ENCODE peak calls at places on chromosomes 13 and 19, in seven cellular contexts. O is stimulated activated CD4-positive, alpha-beta T cell treated with anti-CD3 and anti-CD28 coated beads, Interleukin-4, amount 100 ng/mL, for 1 hour; L is fibroblast of pulmonary artery; I is cardiac muscle cell; T is lower lobe of right lung; Y is smooth muscle cell of the brain vasculature; J is NCI-H2171 treated with DMSO at 0.1 percent for 48 hours. D is an unnamed sample.

GRCh38 chr13:60931858-60932546 is 483.6 kb downstream of the PCDH20 start:
- DNase-seq in O (no peak), L (no peak), I (no peak), T (no peak), Y (no peak), J (no peak), D (peak)

GRCh38 chr19:7847664-7848063 is 17.6 kb downstream of the EVI5L start:
- DNase-seq in O (no peak), L (no peak), I (no peak), T (no peak), Y (no peak), J (no peak), D (no peak)

GRCh38 chr13:34847751-34848150 is 94.3 kb upstream of the NBEA start:
- DNase-seq in O (no peak), L (no peak), I (peak), T (no peak), Y (no peak), J (peak), D (no peak)

GRCh38 chr19:54333586-54334298 is 5.2 kb downstream of the LILRA4 start:
- DNase-seq in O (no peak), L (no peak), I (no peak), T (no peak), Y (no peak), J (no peak), D (no peak)

GRCh38 chr19:55352040-55352439 is 2.5 kb downstream of the COX6B2 start:
- DNase-seq in O (no peak), L (no peak), I (no peak), T (no peak), Y (no peak), J (no peak), D (no peak)

GRCh38 chr19:38061294-38061693 is 154.3 kb downstream of the SIPA1L3 start:
- DNase-seq in O (no peak), L (peak), I (no peak), T (no peak), Y (no peak), J (peak), D (no peak)

GRCh38 chr19:6393982-6394412 is 1.0 kb upstream of the GTF2F1 start:
- DNase-seq in O (peak), L (no peak), I (no peak), T (no peak), Y (no peak), J (no peak), D (no peak)

GRCh38 chr19:48444933-48445194 is 919 bp upstream of the GRWD1 start:
- DNase-seq in O (no peak), L (no peak), I (no peak), T (no peak), Y (no peak), J (peak), D (no peak)

GRCh38 chr19:20078696-20079095 is 896 bp downstream of the ZNF90 start:
- DNase-seq in O (peak), L (peak), I (peak), T (peak), Y (no peak), J (no peak), D (no peak)

GRCh38 chr19:30088567-30088966 is 146.5 kb downstream of the URI1 start:
- DNase-seq in O (no peak), L (no peak), I (no peak), T (no peak), Y (no peak), J (no peak), D (no peak)

GRCh38 chr19:19185853-19186728 is 5.9 kb downstream of the BORCS8 start:
- DNase-seq in O (peak), L (peak), I (peak), T (no peak), Y (no peak), J (no peak), D (no peak)

GRCh38 chr13:73741111-73741510 is 393.1 kb downstream of the KLF12 start:
- DNase-seq in O (no peak), L (peak), I (no peak), T (no peak), Y (no peak), J (no peak), D (no peak)

GRCh38 chr13:101520672-101521071 is 68.2 kb downstream of the ITGBL1 start:
- DNase-seq in O (no peak), L (peak), I (no peak), T (no peak), Y (no peak), J (no peak), D (peak)

GRCh38 chr13:98664047-98664446 is 87.1 kb upstream of the STK24 start:
- DNase-seq in O (peak), L (peak), I (no peak), T (no peak), Y (no peak), J (no peak), D (no peak)

GRCh38 chr13:41941174-41941573 is 19.7 kb downstream of the VWA8 start:
- DNase-seq in O (no peak), L (peak), I (peak), T (no peak), Y (no peak), J (no peak), D (no peak)

GRCh38 chr13:52034616-52035226 is 10.2 kb downstream of the UTP14C start:
- DNase-seq in O (no peak), L (no peak), I (no peak), T (no peak), Y (no peak), J (peak), D (no peak)

D was measured in glomerular endothelial cell.